ENCODE peak calls at places on chromosomes 12 and 14, in seven cellular contexts. S, X, I, K, F, Y and M are unnamed samples.

GRCh38 chr12:51419473-51420228 is 5.0 kb upstream of the SLC4A8 start:
- DNase-seq in S (no peak), Y (no peak), K (no peak), X (no peak), F (no peak), I (no peak), M (no peak)

GRCh38 chr12:131989021-131989420 is 39.3 kb downstream of the EP400 start:
- DNase-seq in S (no peak), K (no peak), I (no peak), Y (no peak), F (no peak), X (no peak), M (no peak)

GRCh38 chr12:21371050-21371449 is 1.7 kb upstream of the IAPP start:
- DNase-seq in K (no peak), Y (no peak), F (no peak), S (no peak), X (no peak), I (peak; percentile 8), M (no peak)

GRCh38 chr12:131592972-131593371 is 117.9 kb upstream of the SFSWAP start:
- DNase-seq in F (no peak), K (no peak), I (no peak), X (no peak), S (no peak), Y (no peak), M (no peak)

GRCh38 chr12:53004178-53004577 is 2.1 kb upstream of the EIF4B start:
- DNase-seq in X (no peak), F (no peak), S (no peak), K (no peak), Y (no peak), I (peak; percentile 17), M (no peak)

GRCh38 chr14:49975286-49975685 is 82.4 kb downstream of the ARF6 start:
- DNase-seq in X (no peak), K (no peak), S (no peak), Y (no peak), I (peak; percentile 36), F (peak; percentile 84), M (no peak)

GRCh38 chr14:79279645-79280399 is 931.5 kb downstream of the DIO2 start:
- DNase-seq in S (peak; percentile 7), Y (peak; percentile 29), K (no peak), F (no peak), I (no peak), X (no peak), M (no peak)

GRCh38 chr12:46886541-46887041 is 60.8 kb upstream of the SLC38A4 start:
- DNase-seq in S (no peak), F (no peak), Y (no peak), K (no peak), I (no peak), X (no peak), M (no peak)

GRCh38 chr12:13205809-13206559 is 9.5 kb downstream of the EMP1 start:
- DNase-seq in Y (no peak), K (no peak), F (peak; percentile 92), I (peak; percentile 16), X (no peak), S (no peak), M (peak; percentile 47)

GRCh38 chr12:112005419-112006395 is 7.3 kb downstream of the TMEM116 start:
- DNase-seq in S (no peak), I (no peak), F (no peak), X (no peak), Y (peak; percentile 67), K (no peak), M (no peak)

GRCh38 chr14:57692671-57693070 is 173.2 kb downstream of the SLC35F4 start:
- DNase-seq in Y (no peak), F (peak; percentile 68), I (no peak), X (no peak), S (no peak), K (no peak), M (no peak)

GRCh38 chr12:123050331-123050809 is 69.9 kb downstream of the ARL6IP4 start:
- DNase-seq in F (no peak), S (no peak), Y (no peak), K (no peak), X (no peak), I (no peak), M (no peak)

GRCh38 chr14:64825498-64825897 is 54.2 kb downstream of the SPTB start:
- DNase-seq in I (no peak), X (no peak), K (no peak), S (no peak), Y (no peak), F (no peak), M (no peak)

GRCh38 chr14:101836131-101836530 is 74.6 kb downstream of the PPP2R5C start:
- DNase-seq in X (no peak), S (no peak), K (no peak), I (no peak), F (peak; percentile 72), Y (no peak), M (no peak)

GRCh38 chr14:49992901-49993335 is 100.0 kb downstream of the ARF6 start:
- DNase-seq in X (no peak), Y (no peak), S (no peak), K (no peak), I (no peak), F (no peak), M (no peak)

GRCh38 chr12:50271724-50272247 is 11.5 kb downstream of the LIMA1 start:
- DNase-seq in X (no peak), I (no peak), K (no peak), F (peak; percentile 63), Y (no peak), S (no peak), M (no peak)

GRCh38 chr12:124514145-124514995 is 53.0 kb downstream of the NCOR2 start:
- DNase-seq in I (no peak), Y (no peak), F (no peak), S (no peak), K (no peak), X (no peak), M (no peak)

GRCh38 chr12:55724226-55724939 is 4.2 kb downstream of the RDH5 start:
- DNase-seq in I (peak; percentile 81), F (peak; percentile 62), S (peak; percentile 64), K (peak; percentile 50), Y (peak; percentile 79), X (peak; percentile 87), M (peak; percentile 60)

GRCh38 chr12:67428431-67428830 is 159.3 kb downstream of the CAND1 start:
- DNase-seq in I (no peak), F (no peak), Y (no peak), K (no peak), S (no peak), X (no peak), M (no peak)

GRCh38 chr12:116135209-116135930 is 142.1 kb downstream of the MED13L start:
- DNase-seq in K (no peak), S (no peak), Y (no peak), I (no peak), F (peak; percentile 87), X (no peak), M (no peak)

GRCh38 chr12:13523926-13524325 is 327.4 kb downstream of the EMP1 start:
- DNase-seq in S (no peak), X (no peak), K (no peak), F (no peak), Y (no peak), I (no peak), M (no peak)

GRCh38 chr12:6215120-6215807 is 15.1 kb downstream of the CD9 start:
- DNase-seq in S (no peak), Y (no peak), F (no peak), K (no peak), X (no peak), I (peak; percentile 29), M (no peak)

GRCh38 chr12:77540097-77540496 is 290.6 kb upstream of the NAV3 start:
- DNase-seq in X (no peak), Y (no peak), I (no peak), S (no peak), K (no peak), F (no peak), M (no peak)

GRCh38 chr12:74426091-74426490 is 111.5 kb upstream of the ATXN7L3B start:
- DNase-seq in S (no peak), Y (no peak), X (no peak), K (no peak), F (no peak), I (no peak), M (no peak)

GRCh38 chr12:7642287-7642686 is 23.4 kb downstream of the APOBEC1 start:
- DNase-seq in X (no peak), F (no peak), K (no peak), S (no peak), Y (no peak), I (no peak), M (no peak)
- H3K27me3 ChIP-seq in X (no peaks in the 10 kb centered on the region), F (peaks cover 3% of the 10 kb centered on the region), K (no peaks in the 10 kb centered on the region), S (peaks cover 8% of the 10 kb centered on the region), Y (no peaks in the 10 kb centered on the region), I (no peaks in the 10 kb centered on the region), M (no peaks in the 10 kb centered on the region)

DNA sequence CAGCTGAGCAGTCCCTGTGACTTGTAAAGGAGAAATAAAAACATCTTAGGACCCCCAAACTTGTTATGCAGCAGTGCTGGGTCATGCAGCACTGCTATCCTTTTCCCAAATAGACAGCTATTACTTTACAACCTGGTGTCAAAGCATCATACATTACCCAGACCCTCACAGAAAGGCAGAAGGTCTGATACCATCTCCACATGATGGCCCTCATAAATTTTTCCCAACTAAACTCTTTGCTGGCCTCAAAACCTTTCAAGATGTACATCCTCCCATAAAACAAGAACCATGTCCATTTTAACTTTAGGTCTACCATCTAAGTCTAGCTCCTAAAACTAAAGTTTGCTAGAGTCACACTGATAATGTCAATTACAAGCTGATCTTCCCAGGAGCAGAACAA is 8.7 kb upstream of the RESF1 start:
- DNase-seq in Y (no peak), S (no peak), I (no peak), K (no peak), F (no peak), X (no peak), M (no peak)
- H3K9me3 ChIP-seq in Y (no peaks in the 10 kb centered on the region), S (no peaks in the 10 kb centered on the region), I (no peaks in the 10 kb centered on the region), K (peaks cover 3% of the 10 kb centered on the region), F (no peaks in the 10 kb centered on the region), X (peaks cover 6% of the 10 kb centered on the region), M (no peaks in the 10 kb centered on the region)

GRCh38 chr14:97468220-97468619 is 671.0 kb downstream of the VRK1 start:
- DNase-seq in K (no peak), X (no peak), I (no peak), Y (no peak), F (no peak), S (no peak), M (no peak)
- H3K27me3 ChIP-seq in K (no peaks in the 10 kb centered on the region), X (no peaks in the 10 kb centered on the region), I (no peaks in the 10 kb centered on the region), Y (no peaks in the 10 kb centered on the region), F (no peaks in the 10 kb centered on the region), S (no peaks in the 10 kb centered on the region), M (no peaks in the 10 kb centered on the region)

GRCh38 chr12:18492372-18493025 is 231.2 kb downstream of the PIK3C2G start:
- DNase-seq in I (no peak), X (no peak), S (no peak), F (no peak), Y (no peak), K (no peak), M (no peak)
- H3K9me3 ChIP-seq in I (no peaks in the 10 kb centered on the region), X (no peaks in the 10 kb centered on the region), S (no peaks in the 10 kb centered on the region), F (no peaks in the 10 kb centered on the region), Y (no peaks in the 10 kb centered on the region), K (no peaks in the 10 kb centered on the region), M (no peaks in the 10 kb centered on the region)